ENCODE peak calls at places on chromosomes 6 and 20, in four cellular contexts. One of them, this sample, is unnamed.

GRCh38 chr20:4726710-4727391 is 5.1 kb downstream of the PRND start:
- DNase-seq in occipital lobe: no peak
- DNase-seq in HAP-1: peak
- DNase-seq in skeletal muscle cell: peak
- DNase-seq in this sample: no peak

GRCh38 chr6:344816-345340 is 46.7 kb upstream of the IRF4 start:
- DNase-seq in occipital lobe: no peak
- DNase-seq in skeletal muscle cell: no peak
- DNase-seq in HAP-1: no peak
- DNase-seq in this sample: no peak

GRCh38 chr6:39054577-39055142 is 6.1 kb downstream of the GLP1R start:
- DNase-seq in occipital lobe: no peak
- DNase-seq in skeletal muscle cell: no peak
- DNase-seq in HAP-1: no peak
- DNase-seq in this sample: no peak

GRCh38 chr20:37524221-37524700 is 3.2 kb downstream of the NNAT start:
- DNase-seq in skeletal muscle cell: peak
- DNase-seq in HAP-1: no peak
- DNase-seq in occipital lobe: peak
- DNase-seq in this sample: no peak

GRCh38 chr6:29510202-29510601 is 22.4 kb upstream of the MAS1L start:
- DNase-seq in occipital lobe: no peak
- DNase-seq in HAP-1: no peak
- DNase-seq in skeletal muscle cell: no peak
- DNase-seq in this sample: no peak

GRCh38 chr20:19967441-19967840 is 49.7 kb upstream of the NAA20 start:
- DNase-seq in HAP-1: no peak
- DNase-seq in skeletal muscle cell: no peak
- DNase-seq in occipital lobe: no peak
- DNase-seq in this sample: no peak

GRCh38 chr6:47420394-47421371 is 56.9 kb upstream of the CD2AP start:
- DNase-seq in occipital lobe: no peak
- DNase-seq in skeletal muscle cell: no peak
- DNase-seq in HAP-1: no peak
- DNase-seq in this sample: no peak

GRCh38 chr20:57464642-57465211 is 60.2 kb downstream of the CTCFL start:
- DNase-seq in skeletal muscle cell: no peak
- DNase-seq in HAP-1: peak
- DNase-seq in occipital lobe: no peak
- DNase-seq in this sample: no peak

GRCh38 chr6:33201147-33201545 is 479 bp downstream of the SLC39A7 start:
- DNase-seq in skeletal muscle cell: no peak
- DNase-seq in HAP-1: no peak
- DNase-seq in occipital lobe: no peak
- DNase-seq in this sample: no peak

GRCh38 chr6:108941867-108942266 is 93.6 kb downstream of the ARMC2 start:
- DNase-seq in occipital lobe: no peak
- DNase-seq in skeletal muscle cell: no peak
- DNase-seq in HAP-1: no peak
- DNase-seq in this sample: no peak

GRCh38 chr6:3776881-3777507 is 25.5 kb upstream of the PXDC1 start:
- DNase-seq in HAP-1: peak
- DNase-seq in skeletal muscle cell: no peak
- DNase-seq in occipital lobe: no peak
- DNase-seq in this sample: no peak

GRCh38 chr6:117491916-117492315 is 9.4 kb downstream of the DCBLD1 start:
- DNase-seq in occipital lobe: no peak
- DNase-seq in skeletal muscle cell: no peak
- DNase-seq in HAP-1: no peak
- DNase-seq in this sample: no peak

GRCh38 chr6:2790588-2790987 is 25.4 kb downstream of the WRNIP1 start:
- DNase-seq in skeletal muscle cell: no peak
- DNase-seq in HAP-1: no peak
- DNase-seq in occipital lobe: no peak
- DNase-seq in this sample: no peak

GRCh38 chr20:8670900-8671229 is 398.0 kb upstream of the PLCB4 start:
- DNase-seq in skeletal muscle cell: peak
- DNase-seq in HAP-1: no peak
- DNase-seq in occipital lobe: no peak
- DNase-seq in this sample: no peak

GRCh38 chr20:62854121-62854520 is 7.5 kb downstream of the TCFL5 start:
- DNase-seq in skeletal muscle cell: no peak
- DNase-seq in occipital lobe: no peak
- DNase-seq in HAP-1: no peak
- DNase-seq in this sample: no peak

GRCh38 chr6:110628330-110628729 is 151.9 kb upstream of the SLC22A16 start:
- DNase-seq in HAP-1: no peak
- DNase-seq in occipital lobe: no peak
- DNase-seq in skeletal muscle cell: peak
- DNase-seq in this sample: no peak

GRCh38 chr20:35739294-35740163 is 2.5 kb downstream of the RBM39 start:
- DNase-seq in HAP-1: peak
- DNase-seq in skeletal muscle cell: no peak
- DNase-seq in occipital lobe: no peak
- DNase-seq in this sample: peak

GRCh38 chr6:3585320-3585935 is 128.6 kb upstream of the SLC22A23 start:
- DNase-seq in HAP-1: no peak
- DNase-seq in skeletal muscle cell: peak
- DNase-seq in occipital lobe: no peak
- DNase-seq in this sample: no peak

GRCh38 chr6:15389079-15389758 is 143.3 kb downstream of the JARID2 start:
- DNase-seq in occipital lobe: no peak
- DNase-seq in skeletal muscle cell: peak
- DNase-seq in HAP-1: no peak
- DNase-seq in this sample: no peak

GRCh38 chr20:25285856-25286798 is 38.2 kb downstream of the PYGB start:
- DNase-seq in skeletal muscle cell: no peak
- DNase-seq in occipital lobe: no peak
- DNase-seq in HAP-1: no peak
- DNase-seq in this sample: no peak

GRCh38 chr6:165967768-165968408 is 199.8 kb downstream of the TBXT start:
- DNase-seq in skeletal muscle cell: no peak
- DNase-seq in occipital lobe: no peak
- DNase-seq in HAP-1: no peak
- DNase-seq in this sample: no peak

GRCh38 chr6:105810105-105810921 is 275.8 kb upstream of the PRDM1 start:
- DNase-seq in occipital lobe: peak
- DNase-seq in skeletal muscle cell: peak
- DNase-seq in HAP-1: no peak
- DNase-seq in this sample: peak

GRCh38 chr6:17269840-17270239 is 11.3 kb upstream of the RBM24 start:
- DNase-seq in HAP-1: no peak
- DNase-seq in skeletal muscle cell: no peak
- DNase-seq in occipital lobe: no peak
- DNase-seq in this sample: no peak

GRCh38 chr6:137025786-137026730 is 18.7 kb downstream of the IL20RA start:
- DNase-seq in skeletal muscle cell: no peak
- DNase-seq in HAP-1: no peak
- DNase-seq in occipital lobe: no peak
- DNase-seq in this sample: no peak

GRCh38 chr6:11682525-11682924 is 96.1 kb downstream of the ADTRP start:
- DNase-seq in occipital lobe: no peak
- DNase-seq in HAP-1: no peak
- DNase-seq in skeletal muscle cell: no peak
- DNase-seq in this sample: no peak

GRCh38 chr20:41367956-41368355 is 1.3 kb upstream of the EMILIN3 start:
- DNase-seq in skeletal muscle cell: no peak
- DNase-seq in HAP-1: no peak
- DNase-seq in occipital lobe: no peak
- DNase-seq in this sample: no peak

GRCh38 chr6:18501313-18502013 is 114.3 kb downstream of the RNF144B start:
- DNase-seq in occipital lobe: no peak
- DNase-seq in HAP-1: no peak
- DNase-seq in skeletal muscle cell: peak
- DNase-seq in this sample: no peak

GRCh38 chr20:41279546-41280225 is 37.8 kb downstream of the ZHX3 start:
- DNase-seq in HAP-1: no peak
- DNase-seq in occipital lobe: peak
- DNase-seq in skeletal muscle cell: no peak
- DNase-seq in this sample: peak

GRCh38 chr6:37365791-37366190 is 12.0 kb downstream of the RNF8 start:
- DNase-seq in skeletal muscle cell: no peak
- DNase-seq in HAP-1: no peak
- DNase-seq in occipital lobe: no peak
- DNase-seq in this sample: no peak

GRCh38 chr20:15487030-15487429 is 1086.2 kb downstream of the KIF16B start:
- DNase-seq in occipital lobe: no peak
- DNase-seq in HAP-1: no peak
- DNase-seq in skeletal muscle cell: no peak
- DNase-seq in this sample: no peak

GRCh38 chr20:33843854-33844253 is 32.7 kb downstream of the CHMP4B start:
- DNase-seq in skeletal muscle cell: no peak
- DNase-seq in occipital lobe: no peak
- DNase-seq in HAP-1: no peak
- DNase-seq in this sample: peak

GRCh38 chr6:144548525-144548924 is 263.4 kb downstream of the UTRN start:
- DNase-seq in occipital lobe: no peak
- DNase-seq in HAP-1: no peak
- DNase-seq in skeletal muscle cell: no peak
- DNase-seq in this sample: no peak

GRCh38 chr20:38806855-38807655 is 1.6 kb downstream of the PPP1R16B start:
- DNase-seq in HAP-1: no peak
- DNase-seq in occipital lobe: peak
- DNase-seq in skeletal muscle cell: no peak
- DNase-seq in this sample: peak

GRCh38 chr6:76134651-76135050 is 62.2 kb upstream of the IMPG1 start:
- DNase-seq in occipital lobe: no peak
- DNase-seq in skeletal muscle cell: no peak
- DNase-seq in HAP-1: no peak
- DNase-seq in this sample: no peak

GRCh38 chr6:46715106-46715505 is 20.1 kb downstream of the PLA2G7 start:
- DNase-seq in occipital lobe: no peak
- DNase-seq in skeletal muscle cell: no peak
- DNase-seq in HAP-1: no peak
- DNase-seq in this sample: no peak

GRCh38 chr20:8414611-8415274 is 282.7 kb downstream of the PLCB1 start:
- DNase-seq in occipital lobe: no peak
- DNase-seq in skeletal muscle cell: peak
- DNase-seq in HAP-1: peak
- DNase-seq in this sample: no peak

GRCh38 chr6:71375676-71376075 is 87.1 kb downstream of the OGFRL1 start:
- DNase-seq in HAP-1: no peak
- DNase-seq in skeletal muscle cell: no peak
- DNase-seq in occipital lobe: no peak
- DNase-seq in this sample: no peak

GRCh38 chr6:21085643-21086042 is 507.9 kb upstream of the SOX4 start:
- DNase-seq in occipital lobe: no peak
- DNase-seq in HAP-1: no peak
- DNase-seq in skeletal muscle cell: no peak
- DNase-seq in this sample: no peak

GRCh38 chr20:51352790-51353189 is 189.7 kb downstream of the NFATC2 start:
- DNase-seq in occipital lobe: no peak
- DNase-seq in HAP-1: no peak
- DNase-seq in skeletal muscle cell: no peak
- DNase-seq in this sample: no peak